ENCODE peak calls at places on chromosome 10, in ten cellular contexts. F is GM06990; G is colonic mucosa; R is stimulated activated naive CD4-positive, alpha-beta T cell; N is fibroblast of the aortic adventitia; S is activated CD8-positive, alpha-beta memory T cell treated with anti-CD3 and anti-CD28 coated beads for 48 hours; J is T-helper 2 cell; Y is NCI-H1092 treated with DMSO at 0.1 percent for 48 hours; U is frontal cortex; B is K562. A is an unnamed sample.

GRCh38 chr10:30503700-30504462 is 69.9 kb downstream of the MAP3K8 start:
- DNase-seq in F (no peak), G (no peak), R (no peak), N (no peak), S (no peak), J (no peak), Y (no peak), U (no peak), B (peak), A (no peak)

GRCh38 chr10:105952153-105952552 is 1212.4 kb downstream of the SORCS1 start:
- DNase-seq in F (peak), G (no peak), R (no peak), N (peak), S (no peak), J (no peak), Y (no peak), U (no peak), B (no peak), A (no peak)

GRCh38 chr10:132616170-132616994 is 78.8 kb downstream of the INPP5A start:
- DNase-seq in F (peak), G (no peak), R (peak), N (no peak), S (peak), J (peak), Y (no peak), U (no peak), B (no peak), A (no peak)

GRCh38 chr10:4825868-4826787 is at the start of gene AKR1E2:
- DNase-seq in F (no peak), G (peak), R (peak), N (peak), S (peak), J (peak), Y (peak), U (peak), B (peak), A (peak)

GRCh38 chr10:133131754-133132710 is 28.0 kb upstream of the KNDC1 start:
- DNase-seq in F (no peak), G (no peak), R (no peak), N (no peak), S (no peak), J (no peak), Y (no peak), U (peak), B (no peak), A (peak)

GRCh38 chr10:46028584-46029570 is 1.5 kb downstream of the NCOA4 start:
- DNase-seq in F (peak), G (peak), R (peak), N (peak), S (no peak), J (no peak), Y (peak), U (peak), B (peak), A (no peak)

GRCh38 chr10:36450385-36450784 is 675.0 kb upstream of the ANKRD30A start:
- DNase-seq in F (no peak), G (no peak), R (no peak), N (peak), S (no peak), J (no peak), Y (no peak), U (no peak), B (no peak), A (no peak)

GRCh38 chr10:154348-154747 is 19.1 kb downstream of the ZMYND11 start:
- DNase-seq in F (no peak), G (no peak), R (no peak), N (peak), S (no peak), J (no peak), Y (no peak), U (no peak), B (no peak), A (no peak)

GRCh38 chr10:48474764-48475365 is 130.0 kb downstream of the ARHGAP22 start:
- DNase-seq in F (no peak), G (peak), R (no peak), N (no peak), S (no peak), J (no peak), Y (no peak), U (no peak), B (no peak), A (peak)

GRCh38 chr10:128062331-128062730 is 63.9 kb downstream of the MKI67 start:
- DNase-seq in F (no peak), G (no peak), R (no peak), N (no peak), S (no peak), J (no peak), Y (no peak), U (no peak), B (no peak), A (no peak)

GRCh38 chr10:83612050-83612449 is 527.3 kb upstream of the GHITM start:
- DNase-seq in F (no peak), G (no peak), R (no peak), N (peak), S (no peak), J (no peak), Y (no peak), U (no peak), B (no peak), A (no peak)

GRCh38 chr10:8445353-8445752 is 390.9 kb downstream of the GATA3 start:
- DNase-seq in F (no peak), G (no peak), R (no peak), N (no peak), S (no peak), J (no peak), Y (no peak), U (no peak), B (no peak), A (no peak)

GRCh38 chr10:6349846-6350245 is 147.1 kb downstream of the PFKFB3 start:
- DNase-seq in F (no peak), G (no peak), R (no peak), N (no peak), S (no peak), J (no peak), Y (no peak), U (no peak), B (no peak), A (no peak)

GRCh38 chr10:69892436-69893215 is 90.9 kb downstream of the COL13A1 start:
- DNase-seq in F (no peak), G (no peak), R (no peak), N (no peak), S (no peak), J (no peak), Y (peak), U (no peak), B (peak), A (no peak)

GRCh38 chr10:86363833-86364511 is 2.6 kb downstream of the GRID1 start:
- DNase-seq in F (no peak), G (no peak), R (no peak), N (no peak), S (no peak), J (no peak), Y (no peak), U (no peak), B (no peak), A (peak)

GRCh38 chr10:73781548-73781878 is 335 bp upstream of the CHCHD1 start:
- DNase-seq in F (no peak), G (no peak), R (no peak), N (no peak), S (no peak), J (no peak), Y (no peak), U (no peak), B (no peak), A (no peak)

GRCh38 chr10:51176976-51177690 is 102.8 kb downstream of the PRKG1 start:
- DNase-seq in F (no peak), G (no peak), R (no peak), N (peak), S (no peak), J (no peak), Y (no peak), U (no peak), B (no peak), A (no peak)

GRCh38 chr10:32957341-32958084 is 517 bp downstream of the ITGB1 start:
- DNase-seq in F (peak), G (peak), R (peak), N (no peak), S (no peak), J (peak), Y (peak), U (peak), B (peak), A (peak)

GRCh38 chr10:78178940-78179339 is 145.3 kb downstream of the RPS24 start:
- DNase-seq in F (no peak), G (no peak), R (no peak), N (peak), S (no peak), J (no peak), Y (no peak), U (no peak), B (peak), A (no peak)

GRCh38 chr10:11919271-11919670 is 96.1 kb downstream of the PROSER2 start:
- DNase-seq in F (no peak), G (no peak), R (no peak), N (no peak), S (no peak), J (no peak), Y (no peak), U (no peak), B (no peak), A (no peak)

GRCh38 chr10:118028619-118029018 is 18.1 kb downstream of the RAB11FIP2 start:
- DNase-seq in F (no peak), G (no peak), R (no peak), N (no peak), S (no peak), J (no peak), Y (no peak), U (no peak), B (no peak), A (no peak)

GRCh38 chr10:130439796-130440195 is 303.6 kb downstream of the GLRX3 start:
- DNase-seq in F (no peak), G (no peak), R (no peak), N (no peak), S (no peak), J (no peak), Y (no peak), U (no peak), B (no peak), A (no peak)

GRCh38 chr10:86342111-86342863 is 24.3 kb downstream of the GRID1 start:
- DNase-seq in F (no peak), G (no peak), R (no peak), N (no peak), S (no peak), J (no peak), Y (no peak), U (no peak), B (no peak), A (no peak)

GRCh38 chr10:13672505-13672904 is 85.7 kb downstream of the PRPF18 start:
- DNase-seq in F (no peak), G (no peak), R (no peak), N (no peak), S (no peak), J (no peak), Y (peak), U (no peak), B (no peak), A (no peak)

GRCh38 chr10:23693895-23694294 is 255.0 kb downstream of the OTUD1 start:
- DNase-seq in F (peak), G (no peak), R (no peak), N (no peak), S (no peak), J (no peak), Y (no peak), U (no peak), B (no peak), A (no peak)

GRCh38 chr10:114917927-114918672 is 19.9 kb upstream of the TRUB1 start:
- DNase-seq in F (no peak), G (no peak), R (no peak), N (no peak), S (no peak), J (no peak), Y (no peak), U (no peak), B (no peak), A (no peak)

GRCh38 chr10:116891208-116891607 is 41.9 kb downstream of the ENO4 start:
- DNase-seq in F (no peak), G (peak), R (no peak), N (peak), S (no peak), J (no peak), Y (peak), U (no peak), B (no peak), A (no peak)

GRCh38 chr10:33240931-33241330 is 93.5 kb downstream of the NRP1 start:
- DNase-seq in F (no peak), G (no peak), R (no peak), N (peak), S (no peak), J (no peak), Y (no peak), U (no peak), B (no peak), A (no peak)

GRCh38 chr10:73850863-73851461 is 23.4 kb downstream of the CAMK2G start:
- DNase-seq in F (no peak), G (no peak), R (no peak), N (peak), S (no peak), J (no peak), Y (no peak), U (peak), B (no peak), A (no peak)

GRCh38 chr10:130161331-130161730 is 25.1 kb downstream of the GLRX3 start:
- DNase-seq in F (no peak), G (no peak), R (no peak), N (no peak), S (no peak), J (no peak), Y (no peak), U (no peak), B (no peak), A (no peak)

GRCh38 chr10:95605163-95605562 is 44.0 kb upstream of the SORBS1 start:
- DNase-seq in F (no peak), G (no peak), R (no peak), N (no peak), S (no peak), J (no peak), Y (no peak), U (no peak), B (no peak), A (no peak)

GRCh38 chr10:103540722-103541121 is 47.2 kb downstream of the NEURL1 start:
- DNase-seq in F (no peak), G (no peak), R (no peak), N (no peak), S (no peak), J (no peak), Y (no peak), U (no peak), B (no peak), A (no peak)

A was measured in breast epithelium.